ENCODE peak calls at places on chromosome 5, in six cellular contexts. C is kidney, I is ovary, X is GM12865, F is hepatocyte, U is A673. O is an unnamed sample.

GRCh38 chr5:20974423-20974822 is 986.4 kb upstream of the CDH18 start:
- DNase-seq in F (no peak), C (no peak), U (peak), I (no peak), X (no peak), O (no peak)

GRCh38 chr5:91438871-91439270 is 55.8 kb upstream of the ARRDC3 start:
- DNase-seq in X (no peak), I (no peak), U (no peak), C (no peak), F (peak), O (no peak)

GRCh38 chr5:67648201-67648671 is 451.6 kb upstream of the CD180 start:
- DNase-seq in I (peak), X (no peak), F (peak), U (peak), C (peak), O (peak)

GRCh38 chr5:88377705-88378656 is 109.3 kb upstream of the TMEM161B start:
- DNase-seq in C (no peak), U (no peak), X (no peak), F (peak), I (no peak), O (no peak)

GRCh38 chr5:7576023-7576715 is 180.2 kb downstream of the ADCY2 start:
- DNase-seq in X (no peak), F (no peak), I (no peak), U (no peak), C (no peak), O (no peak)

GRCh38 chr5:156271569-156271968 is 55.4 kb upstream of the SGCD start:
- DNase-seq in I (no peak), U (no peak), F (no peak), X (no peak), C (no peak), O (no peak)

GRCh38 chr5:172910828-172911627 is 48.2 kb upstream of the RPL26L1 start:
- DNase-seq in I (no peak), X (peak), U (no peak), F (peak), C (peak), O (peak)

GRCh38 chr5:176658817-176659216 is 11.5 kb downstream of the TSPAN17 start:
- DNase-seq in X (peak), I (no peak), C (peak), U (no peak), F (no peak), O (peak)

GRCh38 chr5:79200573-79201183 is 35.3 kb upstream of the JMY start:
- DNase-seq in X (peak), U (peak), I (no peak), F (peak), C (no peak), O (no peak)

GRCh38 chr5:87076931-87077330 is 190.8 kb upstream of the RASA1 start:
- DNase-seq in C (no peak), I (no peak), U (no peak), F (no peak), X (no peak), O (no peak)

GRCh38 chr5:14039576-14039975 is 95.1 kb upstream of the DNAH5 start:
- DNase-seq in I (no peak), F (no peak), C (no peak), U (no peak), X (no peak), O (no peak)

GRCh38 chr5:10741661-10742060 is 19.4 kb downstream of the DAP start:
- DNase-seq in F (no peak), U (no peak), I (no peak), C (no peak), X (no peak), O (no peak)

GRCh38 chr5:172487671-172488070 is 33.3 kb upstream of the SH3PXD2B start:
- DNase-seq in U (no peak), C (no peak), X (no peak), I (peak), F (no peak), O (no peak)

GRCh38 chr5:1666812-1667588 is 132.6 kb downstream of the MRPL36 start:
- DNase-seq in I (peak), U (peak), X (no peak), C (peak), F (peak), O (no peak)

GRCh38 chr5:105903069-105903468 is 1767.7 kb downstream of the EFNA5 start:
- DNase-seq in U (peak), C (no peak), I (no peak), F (no peak), X (no peak), O (no peak)

GRCh38 chr5:13250450-13251291 is 693.8 kb downstream of the DNAH5 start:
- DNase-seq in X (peak), I (no peak), F (peak), U (peak), C (no peak), O (no peak)

GRCh38 chr5:75566710-75567309 is 44.4 kb upstream of the ANKDD1B start:
- DNase-seq in F (peak), I (no peak), U (peak), X (peak), C (no peak), O (peak)

GRCh38 chr5:109826426-109826825 is 136.7 kb downstream of the MAN2A1 start:
- DNase-seq in X (no peak), I (no peak), C (no peak), U (no peak), F (peak), O (no peak)

GRCh38 chr5:12460493-12461261 is 556.4 kb upstream of the CTNND2 start:
- DNase-seq in F (no peak), C (no peak), U (no peak), X (no peak), I (no peak), O (no peak)

GRCh38 chr5:141343953-141344463 is 379 bp downstream of the PCDHGA3 start:
- DNase-seq in U (no peak), I (no peak), X (no peak), C (no peak), F (no peak), O (no peak)
- H3K4me3 ChIP-seq in U (no peak), I (peak), X (no peak), C (peak), F (no peak), O (peak)

GRCh38 chr5:111675540-111675939 is 81.5 kb downstream of the NREP start:
- DNase-seq in X (no peak), F (no peak), U (no peak), C (no peak), I (no peak), O (no peak)
- H3K4me3 ChIP-seq in X (no peak), F (no peak), U (no peak), C (no peak), I (no peak), O (no peak)

GRCh38 chr5:73437126-73438047 is 11.2 kb downstream of the FOXD1 start:
- DNase-seq in U (peak), I (no peak), F (peak), X (no peak), C (peak), O (no peak)

GRCh38 chr5:73436535-73437125 is 11.9 kb downstream of the FOXD1 start:
- DNase-seq in U (no peak), C (peak), F (peak), I (no peak), X (no peak), O (no peak)

GRCh38 chr5:73438897-73439470 is 9.6 kb downstream of the FOXD1 start:
- DNase-seq in I (no peak), U (no peak), C (no peak), X (no peak), F (no peak), O (no peak)

GRCh38 chr5:73440262-73440661 is 8.3 kb downstream of the FOXD1 start:
- DNase-seq in I (no peak), U (no peak), F (no peak), C (no peak), X (no peak), O (no peak)

GRCh38 chr5:73438048-73438896 is 10.3 kb downstream of the FOXD1 start:
- DNase-seq in C (no peak), X (no peak), F (no peak), U (no peak), I (no peak), O (no peak)
- H3K4me3 ChIP-seq in C (peak), X (no peak), F (no peak), U (peak), I (no peak), O (no peak)

GRCh38 chr5:55108651-55109050 is 6.2 kb downstream of the GZMA start:
- DNase-seq in I (no peak), C (no peak), U (no peak), X (no peak), F (no peak), O (no peak)

GRCh38 chr5:55104036-55104767 is 1.8 kb downstream of the GZMA start:
- DNase-seq in I (no peak), U (peak), C (no peak), X (no peak), F (no peak), O (no peak)

GRCh38 chr5:55101556-55102276 is 730 bp upstream of the GZMA start:
- DNase-seq in C (no peak), F (no peak), I (no peak), U (no peak), X (no peak), O (no peak)

GRCh38 chr5:55102345-55102744 is at the start of gene GZMA:
- DNase-seq in U (no peak), C (no peak), I (no peak), X (no peak), F (no peak), O (no peak)

GRCh38 chr5:55104966-55105701 is 2.7 kb downstream of the GZMA start:
- DNase-seq in C (no peak), I (no peak), U (no peak), F (no peak), X (no peak), O (no peak)
- H3K4me3 ChIP-seq in C (no peak), I (no peak), U (no peak), F (no peak), X (no peak), O (no peak)

GRCh38 chr5:149412783-149413476 is 33.8 kb upstream of the IL17B start:
- DNase-seq in C (no peak), X (no peak), U (no peak), F (no peak), I (peak), O (no peak)

GRCh38 chr5:149411738-149412519 is 32.8 kb upstream of the IL17B start:
- DNase-seq in C (no peak), F (no peak), U (no peak), X (no peak), I (peak), O (no peak)

GRCh38 chr5:149410071-149410470 is 31.0 kb upstream of the IL17B start:
- DNase-seq in C (no peak), X (no peak), I (peak), U (no peak), F (no peak), O (no peak)

GRCh38 chr5:149409268-149409948 is 30.3 kb upstream of the IL17B start:
- DNase-seq in I (peak), F (no peak), X (no peak), U (no peak), C (no peak), O (no peak)

DNA sequence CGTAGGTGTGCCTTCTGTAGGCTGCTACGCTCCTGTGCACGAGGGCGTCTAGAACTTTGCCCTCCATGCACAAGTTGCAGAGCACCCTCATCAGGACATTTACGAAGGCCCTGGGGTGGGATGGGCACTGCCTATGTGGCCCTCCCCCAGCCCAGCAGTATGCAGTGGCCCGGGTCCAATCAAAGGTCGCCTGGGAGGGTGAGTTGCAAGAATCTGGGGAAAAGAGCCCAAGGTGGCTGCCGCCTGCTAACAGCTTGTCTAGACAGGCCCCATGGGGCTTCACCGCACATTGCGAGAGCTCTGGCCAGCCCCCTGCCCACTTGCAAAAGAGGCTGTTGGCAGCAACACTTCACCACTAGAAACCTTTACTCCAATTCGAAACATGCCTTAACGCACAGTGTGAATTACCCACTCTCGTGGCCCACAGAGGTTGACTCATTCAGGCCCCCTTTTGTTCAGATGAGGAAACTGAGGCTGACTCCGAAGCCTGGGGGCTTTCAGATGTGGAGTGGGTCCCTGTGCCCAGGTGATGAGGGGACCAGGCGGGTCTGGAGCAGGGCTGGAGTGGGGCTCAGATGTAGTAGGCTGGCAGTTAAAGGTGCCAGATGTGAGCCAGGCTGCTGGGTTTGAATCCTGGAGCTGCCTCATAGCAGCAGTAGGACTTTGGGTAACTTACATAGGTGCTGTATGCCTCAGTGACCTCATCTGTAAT is 31.8 kb upstream of the IL17B start:
- DNase-seq in F (no peak), C (no peak), X (no peak), U (no peak), I (peak), O (no peak)
- H3K4me3 ChIP-seq in F (no peak), C (peak), X (no peak), U (no peak), I (peak), O (no peak)

GRCh38 chr5:116864157-116864837 is 289.7 kb upstream of the SEMA6A start:
- DNase-seq in U (no peak), X (no peak), I (no peak), F (peak), C (no peak), O (no peak)
- H3K4me3 ChIP-seq in U (no peak), X (no peak), I (no peak), F (no peak), C (no peak), O (no peak)

DNA sequence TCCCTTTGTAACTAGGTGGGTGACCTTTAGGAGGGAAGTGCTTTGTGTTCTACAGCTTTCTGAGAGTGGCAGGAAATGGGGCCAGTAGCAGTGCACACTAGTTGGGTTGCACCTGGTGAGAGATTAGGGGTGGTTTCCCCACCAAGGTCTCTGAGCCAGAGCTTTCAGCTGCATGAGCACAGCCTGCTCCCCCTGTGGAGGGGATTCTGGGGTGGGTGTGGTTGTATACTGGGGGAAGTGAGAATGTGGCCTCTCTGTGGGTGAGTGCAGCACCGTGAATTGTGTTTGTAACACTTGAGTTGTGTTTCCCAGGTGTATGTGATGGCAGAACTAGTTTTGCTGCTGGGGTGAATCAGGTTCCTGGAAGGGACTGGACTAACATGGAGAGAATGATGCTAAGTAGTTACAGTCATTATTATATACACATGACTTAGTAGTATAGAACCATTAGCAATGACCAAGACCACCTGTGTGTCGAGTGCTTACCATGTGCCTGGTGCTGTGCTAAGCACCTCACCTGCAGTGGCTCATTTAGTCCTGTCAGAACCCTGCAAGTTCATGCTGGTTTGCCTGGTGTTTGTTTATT is 11.8 kb upstream of the CXXC5 start:
- DNase-seq in I (no peak), X (peak), F (peak), C (peak), U (no peak), O (no peak)
- H3K4me3 ChIP-seq in I (no peak), X (peak), F (no peak), C (peak), U (no peak), O (no peak)

O was measured in skeletal muscle cell.